ENCODE peak calls at places on chromosomes 3 and 15, in four cellular contexts. C is natural killer cell, R is fibroblast of mammary gland, Y is astrocyte of the spinal cord. S is an unnamed sample.

GRCh38 chr15:68413363-68414255 is 18.4 kb downstream of the ITGA11 start:
- DNase-seq in R (no peak), Y (no peak), C (no peak), S (no peak)

GRCh38 chr15:65576669-65577068 is 34.3 kb downstream of the INTS14 start:
- DNase-seq in R (peak; percentile 58), C (no peak), Y (peak; percentile 70), S (no peak)

GRCh38 chr15:82122754-82123400 is 77.1 kb upstream of the MEX3B start:
- DNase-seq in Y (peak; percentile 99), C (no peak), R (peak; percentile 98), S (no peak)

GRCh38 chr3:101070260-101071121 is 77.3 kb upstream of the ABI3BP start:
- DNase-seq in R (peak; percentile 37), Y (peak; percentile 2), C (peak; percentile 19), S (peak; percentile 50)

GRCh38 chr3:151345854-151346253 is 16.5 kb upstream of the P2RY13 start:
- DNase-seq in C (no peak), R (peak; percentile 79), Y (peak; percentile 73), S (no peak)

GRCh38 chr3:107344722-107345121 is 32.5 kb upstream of the CCDC54 start:
- DNase-seq in Y (no peak), R (no peak), C (no peak), S (no peak)

GRCh38 chr3:191549377-191549776 is 88.4 kb downstream of the PYDC2 start:
- DNase-seq in C (no peak), R (no peak), Y (no peak), S (no peak)

GRCh38 chr3:27722957-27723802 is 1.1 kb upstream of the EOMES start:
- DNase-seq in Y (no peak), R (no peak), C (no peak), S (no peak)

GRCh38 chr15:98147415-98147814 is 186.9 kb downstream of the ARRDC4 start:
- DNase-seq in C (no peak), R (no peak), Y (no peak), S (no peak)

GRCh38 chr3:108127301-108127988 is 36.6 kb upstream of the CD47 start:
- DNase-seq in C (peak; percentile 47), R (no peak), Y (no peak), S (no peak)

GRCh38 chr15:37019479-37020433 is 80.6 kb downstream of the MEIS2 start:
- DNase-seq in Y (peak; percentile 85), C (no peak), R (peak; percentile 59), S (no peak)

GRCh38 chr3:154214320-154214719 is 93.1 kb downstream of the ARHGEF26 start:
- DNase-seq in Y (peak; percentile 7), R (peak; percentile 63), C (no peak), S (no peak)

GRCh38 chr3:135908737-135909136 is 56.8 kb upstream of the PPP2R3A start:
- DNase-seq in Y (no peak), R (no peak), C (no peak), S (no peak)

GRCh38 chr3:110811050-110811449 is 260.6 kb upstream of the NECTIN3 start:
- DNase-seq in C (no peak), Y (peak; percentile 70), R (peak; percentile 51), S (no peak)

GRCh38 chr15:91956026-91956723 is 102.7 kb downstream of the SLCO3A1 start:
- DNase-seq in R (peak; percentile 43), Y (no peak), C (no peak), S (no peak)

GRCh38 chr3:11717768-11718581 is 74.3 kb upstream of the VGLL4 start:
- DNase-seq in Y (peak; percentile 58), R (peak; percentile 40), C (no peak), S (no peak)

GRCh38 chr15:92158426-92158825 is 235.3 kb upstream of the ST8SIA2 start:
- DNase-seq in Y (no peak), R (no peak), C (no peak), S (no peak)

GRCh38 chr3:196127308-196128040 is 45.6 kb upstream of the TFRC start:
- DNase-seq in C (no peak), Y (no peak), R (no peak), S (no peak)

GRCh38 chr3:174957081-174957480 is 97.9 kb downstream of the NAALADL2 start:
- DNase-seq in R (peak; percentile 12), Y (peak; percentile 9), C (no peak), S (no peak)

GRCh38 chr3:30319713-30320112 is 286.7 kb upstream of the TGFBR2 start:
- DNase-seq in C (no peak), Y (peak; percentile 52), R (peak; percentile 73), S (no peak)

GRCh38 chr3:67000006-67000405 is 1.9 kb downstream of the KBTBD8 start:
- DNase-seq in R (peak; percentile 73), Y (peak; percentile 20), C (no peak), S (no peak)

GRCh38 chr3:7086417-7086816 is 225.5 kb downstream of the GRM7 start:
- DNase-seq in Y (no peak), R (no peak), C (no peak), S (no peak)

GRCh38 chr3:159619341-159619885 is 369.2 kb upstream of the IL12A start:
- DNase-seq in R (peak; percentile 60), C (no peak), Y (peak; percentile 75), S (no peak)

GRCh38 chr3:153210116-153210515 is 48.1 kb downstream of the RAP2B start:
- DNase-seq in C (no peak), R (peak; percentile 42), Y (peak; percentile 48), S (no peak)

GRCh38 chr3:126023390-126023789 is 54.4 kb downstream of the ROPN1B start:
- DNase-seq in Y (no peak), C (no peak), R (no peak), S (no peak)

GRCh38 chr15:59099162-59099685 is 5.7 kb upstream of the CCNB2 start:
- DNase-seq in R (no peak), C (no peak), Y (no peak), S (no peak)

GRCh38 chr3:71129611-71130515 is 453.7 kb downstream of the FOXP1 start:
- DNase-seq in C (no peak), Y (peak; percentile 65), R (peak; percentile 82), S (no peak)

GRCh38 chr3:115108614-115109013 is 38.5 kb downstream of the ZBTB20 start:
- DNase-seq in C (no peak), R (no peak), Y (no peak), S (no peak)

GRCh38 chr3:13010770-13011169 is 62.5 kb downstream of the IQSEC1 start:
- DNase-seq in Y (no peak), C (no peak), R (no peak), S (no peak)

GRCh38 chr3:115518100-115518852 is 105.0 kb upstream of the GAP43 start:
- DNase-seq in C (no peak), R (peak; percentile 95), Y (peak; percentile 91), S (no peak)

GRCh38 chr3:117898722-117899121 is 1135.9 kb downstream of the IGSF11 start:
- DNase-seq in Y (no peak), C (no peak), R (peak; percentile 33), S (no peak)

GRCh38 chr15:69568621-69569020 is 116.0 kb downstream of the RPLP1 start:
- DNase-seq in R (peak; percentile 68), C (no peak), Y (peak; percentile 65), S (no peak)

GRCh38 chr3:171446801-171447578 is 13.2 kb downstream of the TNIK start:
- DNase-seq in Y (peak; percentile 71), R (peak; percentile 95), C (no peak), S (no peak)

GRCh38 chr15:71392821-71393220 is 277.6 kb downstream of the THSD4 start:
- DNase-seq in R (no peak), C (no peak), Y (no peak), S (no peak)

GRCh38 chr3:194715022-194715800 is 29.5 kb downstream of the FAM43A start:
- DNase-seq in C (peak; percentile 37), R (no peak), Y (no peak), S (no peak)

GRCh38 chr3:52364322-52364721 is 48.2 kb downstream of the DNAH1 start:
- DNase-seq in R (no peak), Y (no peak), C (no peak), S (no peak)

GRCh38 chr3:58214484-58215316 is 3.9 kb upstream of the DNASE1L3 start:
- DNase-seq in Y (no peak), R (peak; percentile 53), C (no peak), S (no peak)

GRCh38 chr3:83048556-83048955 is 1287.1 kb upstream of the GBE1 start:
- DNase-seq in R (no peak), C (no peak), Y (no peak), S (no peak)
- TF ChIP-seq CTCF in R (no peak), C (no peak), Y (no peak), S (no peak)

DNA sequence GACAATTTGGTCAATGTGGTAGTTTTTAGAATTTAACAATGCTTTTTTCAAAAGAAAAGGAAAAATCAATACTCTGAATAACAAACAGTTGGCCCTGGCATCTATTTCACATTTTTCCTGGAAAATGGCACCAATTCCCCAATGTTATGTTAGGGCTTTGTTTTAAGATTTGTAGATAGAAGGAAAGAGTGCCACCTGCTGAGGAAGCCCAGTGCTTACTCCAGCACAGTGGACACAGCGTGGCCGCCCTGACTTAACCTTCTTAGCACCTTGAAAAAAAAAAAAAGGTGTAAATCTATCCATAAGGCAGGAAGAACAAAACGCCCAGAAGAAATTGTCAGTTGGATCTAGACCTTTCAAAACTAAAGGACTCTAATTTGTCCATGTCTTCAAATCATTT is 110.7 kb upstream of the CNTN4 start:
- DNase-seq in R (peak; percentile 5), Y (no peak), C (no peak), S (no peak)
- TF ChIP-seq CTCF in R (peak; percentile 16), Y (no peak), C (no peak), S (peak; percentile 56)

GRCh38 chr15:89500397-89501270 is 4.3 kb upstream of the RHCG start:
- DNase-seq in Y (no peak), R (no peak), C (no peak), S (no peak)
- TF ChIP-seq CTCF in Y (peak; percentile 32), R (peak; percentile 43), C (no peak), S (peak; percentile 34)

GRCh38 chr3:62131050-62131449 is 242.3 kb downstream of the FEZF2 start:
- DNase-seq in Y (no peak), C (no peak), R (no peak), S (no peak)
- TF ChIP-seq CTCF in Y (no peak), C (no peak), R (no peak), S (no peak)

GRCh38 chr3:112132088-112132487 is 960 bp downstream of the GCSAM start:
- DNase-seq in R (no peak), C (no peak), Y (no peak), S (no peak)

GRCh38 chr3:112134335-112135124 is 1.5 kb upstream of the GCSAM start:
- DNase-seq in Y (no peak), R (peak; percentile 6), C (no peak), S (no peak)

GRCh38 chr3:112132975-112133448 is at the start of gene GCSAM:
- DNase-seq in Y (no peak), R (no peak), C (no peak), S (no peak)

GRCh38 chr3:112132554-112132953 is 494 bp downstream of the GCSAM start:
- DNase-seq in R (no peak), Y (no peak), C (no peak), S (no peak)

DNA sequence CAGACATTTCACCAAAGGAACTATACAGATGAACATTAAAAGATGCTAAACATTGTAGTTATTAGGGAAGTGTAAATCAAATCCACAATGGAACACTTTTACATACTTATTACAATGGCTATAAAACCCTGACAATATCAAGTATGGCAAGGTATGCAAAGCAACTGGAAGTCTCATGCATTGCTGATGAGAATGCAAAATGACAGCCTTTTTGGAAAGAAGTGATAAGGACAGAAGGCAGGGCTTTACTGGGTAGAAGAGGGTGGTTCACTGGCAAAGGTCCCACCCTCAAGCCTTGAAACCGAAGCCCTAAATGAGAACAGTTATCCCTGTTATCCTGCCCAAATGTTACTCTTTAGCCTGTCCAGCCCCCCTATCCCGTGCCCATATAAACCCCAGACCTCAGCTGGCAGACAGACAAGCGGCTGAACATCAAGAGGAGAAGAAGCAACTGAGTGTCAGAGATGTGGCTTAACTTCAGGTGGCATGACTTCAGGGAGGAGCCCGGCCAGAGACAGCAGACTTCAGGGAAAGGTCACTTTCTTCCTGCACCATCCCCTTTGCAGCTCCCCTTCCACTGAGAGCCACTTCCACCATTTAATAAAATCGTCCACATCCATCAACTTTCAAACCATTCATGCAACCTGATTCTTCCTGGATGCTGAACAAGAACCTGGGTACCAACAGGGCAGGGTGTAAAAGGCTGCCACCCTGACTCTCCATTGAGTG is 722 bp upstream of the GCSAM start:
- DNase-seq in R (no peak), C (no peak), Y (no peak), S (no peak)
- TF ChIP-seq CTCF in R (no peak), C (no peak), Y (no peak), S (no peak)